ENCODE peak calls at places on chromosome 13, in ten cellular contexts. B is HuH-7; K is activated T-helper 1 cell treated with anti-CD3 and anti-CD28 coated beads, Interleukin-12 subunit alpha, Interleukin-12 subunit beta, Interleukin-2, Interleukin-4 antibody, amounts not matched to agents 30 ng/mL and 10 ng/mL and 1 ng/mL, durations not matched to agents 14 hours and 24 hours and 36 hours; L is stimulated activated CD8-positive, alpha-beta memory T cell treated with anti-CD3 and anti-CD28 coated beads, Interleukin-4, amount 100 ng/mL, for 1 hour; W is WTC11; J is NCI-H2227 treated with DMSO at 0.1 percent for 48 hours; C is tibial nerve; X is stimulated activated CD4-positive, alpha-beta T cell treated with anti-CD3 and anti-CD28 coated beads, Interleukin-1b, Interleukin-23, amount 100 ng/mL, for 24 hours; P is KBM-7; R is GM12865. G is an unnamed sample.

GRCh38 chr13:49443689-49444516 is at the start of the genes CAB39L and SETDB2:
- DNase-seq in B (peak; percentile 87), K (peak; percentile 99), L (peak; percentile 94), W (peak; percentile 99), J (peak; percentile 88), C (peak; percentile 97), X (peak; percentile 87), P (peak; percentile 100), R (peak; percentile 100), G (peak; percentile 98)

GRCh38 chr13:28568286-28568685 is 73.4 kb upstream of the FLT1 start:
- DNase-seq in B (no peak), K (no peak), L (no peak), W (no peak), J (no peak), C (peak; percentile 34), X (no peak), P (peak; percentile 37), R (peak; percentile 29), G (no peak)

GRCh38 chr13:35699181-35699580 is 222.7 kb upstream of the MAB21L1 start:
- DNase-seq in B (no peak), K (no peak), L (no peak), W (no peak), J (no peak), C (no peak), X (no peak), P (no peak), R (no peak), G (no peak)

GRCh38 chr13:110289174-110289573 is 17.8 kb downstream of the COL4A1 start:
- DNase-seq in B (no peak), K (no peak), L (no peak), W (no peak), J (no peak), C (no peak), X (no peak), P (no peak), R (no peak), G (no peak)

GRCh38 chr13:38173403-38173802 is 176.2 kb upstream of the UFM1 start:
- DNase-seq in B (no peak), K (no peak), L (no peak), W (no peak), J (no peak), C (no peak), X (no peak), P (no peak), R (no peak), G (no peak)

GRCh38 chr13:36298535-36299068 is 988 bp upstream of the CCDC169 start:
- DNase-seq in B (no peak), K (no peak), L (no peak), W (peak; percentile 55), J (no peak), C (no peak), X (no peak), P (no peak), R (no peak), G (no peak)

GRCh38 chr13:19605161-19605955 is 28.1 kb upstream of the MPHOSPH8 start:
- DNase-seq in B (no peak), K (no peak), L (no peak), W (no peak), J (no peak), C (no peak), X (no peak), P (no peak), R (no peak), G (no peak)

GRCh38 chr13:50387124-50387581 is 371.9 kb downstream of the KCNRG start:
- DNase-seq in B (peak; percentile 42), K (no peak), L (no peak), W (peak; percentile 66), J (peak; percentile 55), C (peak; percentile 49), X (no peak), P (peak; percentile 32), R (peak; percentile 43), G (no peak)

GRCh38 chr13:97310809-97311436 is 88.8 kb downstream of the MBNL2 start:
- DNase-seq in B (no peak), K (no peak), L (no peak), W (no peak), J (no peak), C (no peak), X (no peak), P (no peak), R (no peak), G (no peak)